ENCODE peak calls at places on chromosomes 4 and X, in five cellular contexts. H is right cardiac atrium, V is SW480, S is GM04504, K is NCI-H1417 treated with DMSO at 0.1 percent for 48 hours. G is an unnamed sample.

GRCh38 chr4:103429283-103429682 is 231.1 kb upstream of the CENPE start:
- DNase-seq in V (no peak), H (no peak), K (no peak), S (no peak), G (no peak)

GRCh38 chr4:169968999-169969398 is 57.2 kb downstream of the MFAP3L start:
- DNase-seq in S (peak), K (no peak), H (no peak), V (no peak), G (no peak)

GRCh38 chrX:95346854-95347253 is 1337.8 kb upstream of the DIAPH2 start:
- DNase-seq in K (no peak), V (no peak), H (no peak), S (no peak), G (no peak)

GRCh38 chr4:46270986-46271596 is 118.8 kb downstream of the GABRA2 start:
- DNase-seq in H (no peak), S (no peak), V (peak), K (no peak), G (peak)

GRCh38 chrX:25049347-25049746 is 33.6 kb upstream of the ARX start:
- DNase-seq in H (no peak), K (no peak), V (no peak), S (no peak), G (no peak)

GRCh38 chrX:115047715-115048114 is 30.3 kb upstream of the IL13RA2 start:
- DNase-seq in S (no peak), H (no peak), K (no peak), V (no peak), G (no peak)

GRCh38 chr4:124947622-124948265 is 235.2 kb upstream of the ANKRD50 start:
- DNase-seq in S (no peak), H (no peak), V (no peak), K (no peak), G (no peak)

GRCh38 chr4:159366966-159367365 is 264.1 kb downstream of the RAPGEF2 start:
- DNase-seq in K (no peak), H (no peak), S (no peak), V (peak), G (no peak)

GRCh38 chr4:150235795-150236385 is 157.6 kb downstream of the DCLK2 start:
- DNase-seq in S (no peak), V (no peak), H (no peak), K (no peak), G (no peak)

GRCh38 chrX:64394059-64394873 is 986 bp downstream of the MTMR8 start:
- DNase-seq in H (peak), S (no peak), K (no peak), V (no peak), G (no peak)

GRCh38 chr4:138898282-138898681 is 117.3 kb upstream of the NOCT start:
- DNase-seq in H (no peak), V (no peak), K (peak), S (no peak), G (no peak)

GRCh38 chr4:113686950-113687718 is 74.4 kb downstream of the CAMK2D start:
- DNase-seq in K (no peak), H (no peak), S (no peak), V (no peak), G (no peak)

GRCh38 chr4:7785017-7785416 is 154.6 kb downstream of the AFAP1 start:
- DNase-seq in H (no peak), K (no peak), S (peak), V (no peak), G (no peak)

GRCh38 chr4:168723020-168723419 is 226.2 kb downstream of the PALLD start:
- DNase-seq in V (no peak), H (no peak), S (no peak), K (no peak), G (no peak)

GRCh38 chr4:74267998-74268606 is 40.2 kb upstream of the EPGN start:
- DNase-seq in H (no peak), K (no peak), S (peak), V (peak), G (peak)

GRCh38 chrX:47218920-47219815 is 687 bp downstream of the CDK16 start:
- DNase-seq in K (no peak), S (no peak), V (no peak), H (peak), G (no peak)

GRCh38 chr4:182695842-182696241 is 221.3 kb downstream of the DCTD start:
- DNase-seq in V (no peak), K (no peak), H (no peak), S (no peak), G (no peak)

GRCh38 chr4:159455675-159456235 is 352.9 kb downstream of the RAPGEF2 start:
- DNase-seq in S (no peak), V (peak), K (no peak), H (no peak), G (no peak)

GRCh38 chr4:22743290-22743689 is 50.6 kb downstream of the GBA3 start:
- DNase-seq in H (no peak), V (no peak), K (no peak), S (no peak), G (no peak)

GRCh38 chr4:77599378-77599777 is 6.2 kb upstream of the CXCL13 start:
- DNase-seq in S (peak), K (no peak), H (no peak), V (peak), G (peak)

GRCh38 chr4:55458611-55459010 is 62.9 kb downstream of the TMEM165 start:
- DNase-seq in H (no peak), S (no peak), K (no peak), V (no peak), G (no peak)

GRCh38 chrX:24259544-24260240 is 54.2 kb downstream of the SUPT20HL2 start:
- DNase-seq in V (peak), S (no peak), H (no peak), K (peak), G (peak)

GRCh38 chr4:165844151-165844550 is 28.9 kb upstream of the TLL1 start:
- DNase-seq in H (no peak), S (no peak), V (no peak), K (no peak), G (no peak)

GRCh38 chr4:107939307-107939706 is 8.0 kb downstream of the CYP2U1 start:
- DNase-seq in S (no peak), K (no peak), H (no peak), V (no peak), G (no peak)

GRCh38 chr4:110415451-110415850 is 60.5 kb upstream of the ENPEP start:
- DNase-seq in K (no peak), S (no peak), V (no peak), H (no peak), G (no peak)

GRCh38 chr4:26854701-26855100 is 5.9 kb upstream of the STIM2 start:
- DNase-seq in H (no peak), V (no peak), S (no peak), K (no peak), G (no peak)

GRCh38 chrX:42131856-42132255 is 208.5 kb upstream of the CASK start:
- DNase-seq in V (no peak), H (no peak), S (no peak), K (no peak), G (no peak)

GRCh38 chrX:24902808-24903207 is 113.0 kb downstream of the ARX start:
- DNase-seq in H (no peak), V (no peak), S (peak), K (no peak), G (peak)

GRCh38 chr4:179095585-179096228 is 1653.5 kb upstream of the AGA start:
- DNase-seq in S (no peak), V (no peak), K (no peak), H (no peak), G (no peak)

GRCh38 chr4:128228021-128228571 is 59.5 kb downstream of the PGRMC2 start:
- DNase-seq in V (no peak), H (no peak), K (no peak), S (no peak), G (no peak)

GRCh38 chr4:98661356-98662054 is 3.1 kb upstream of the TSPAN5 start:
- DNase-seq in V (no peak), S (no peak), K (no peak), H (no peak), G (no peak)

GRCh38 chrX:14022019-14022418 is 7.7 kb downstream of the GEMIN8 start:
- DNase-seq in S (no peak), H (no peak), K (no peak), V (no peak), G (no peak)

GRCh38 chr4:54065282-54066087 is 1.1 kb upstream of the CHIC2 start:
- DNase-seq in S (no peak), H (peak), K (no peak), V (no peak), G (no peak)

G was measured in fibroblast of the conjunctiva.